ENCODE peak calls at places on chromosomes 7 and 10, in four cellular contexts. L is right atrium auricular region; Z is activated CD4-positive, alpha-beta T cell treated with anti-CD3 and anti-CD28 coated beads, Interleukin-2, amount 10 ng/mL, durations not matched to agents 7 days and 5 days; G is tibial nerve. U is an unnamed sample.

GRCh38 chr10:128879441-128880175 is 587.4 kb upstream of the MGMT start:
- DNase-seq in L (no peak), Z (no peak), G (no peak), U (no peak)

GRCh38 chr7:77797734-77798393 is 370 bp downstream of the TMEM60 start:
- DNase-seq in L (peak; percentile 60), Z (no peak), G (peak; percentile 17), U (peak; percentile 74)

GRCh38 chr10:28554952-28555351 is 22.0 kb downstream of the WAC start:
- DNase-seq in L (no peak), Z (no peak), G (no peak), U (no peak)

GRCh38 chr10:14478639-14479038 is 147.9 kb upstream of the FRMD4A start:
- DNase-seq in L (peak; percentile 72), Z (no peak), G (peak; percentile 72), U (peak; percentile 77)

GRCh38 chr7:102433319-102434038 is at the start of gene ORAI2:
- DNase-seq in L (peak; percentile 64), Z (peak; percentile 85), G (peak; percentile 64), U (peak; percentile 89)

GRCh38 chr7:101558742-101559325 is 70.3 kb downstream of the MYL10 start:
- DNase-seq in L (no peak), Z (no peak), G (no peak), U (peak; percentile 5)

GRCh38 chr10:130623680-130624271 is 487.6 kb downstream of the GLRX3 start:
- DNase-seq in L (peak; percentile 30), Z (no peak), G (no peak), U (no peak)

GRCh38 chr10:17273403-17273802 is 45.4 kb downstream of the VIM start:
- DNase-seq in L (no peak), Z (no peak), G (no peak), U (no peak)

GRCh38 chr10:120336910-120337540 is 120.0 kb upstream of the PLPP4 start:
- DNase-seq in L (no peak), Z (peak; percentile 63), G (peak; percentile 59), U (no peak)

GRCh38 chr7:127708788-127709187 is 56.8 kb downstream of the SND1 start:
- DNase-seq in L (peak; percentile 83), Z (peak; percentile 86), G (peak; percentile 97), U (peak; percentile 89)

GRCh38 chr7:1922870-1923236 is 252.8 kb downstream of the ELFN1 start:
- DNase-seq in L (no peak), Z (no peak), G (no peak), U (no peak)

GRCh38 chr7:65554-65953 is 126.8 kb upstream of the FAM20C start:
- DNase-seq in L (no peak), Z (no peak), G (no peak), U (peak; percentile 62)

GRCh38 chr10:75596930-75597629 is 165.7 kb downstream of the LRMDA start:
- DNase-seq in L (no peak), Z (no peak), G (no peak), U (no peak)

GRCh38 chr7:115146148-115146547 is 224.3 kb downstream of the MDFIC start:
- DNase-seq in L (no peak), Z (no peak), G (no peak), U (no peak)

GRCh38 chr10:16644146-16644545 is 122.5 kb upstream of the C1QL3 start:
- DNase-seq in L (no peak), Z (no peak), G (no peak), U (no peak)

GRCh38 chr10:98432330-98432729 is 14.4 kb downstream of the HPS1 start:
- DNase-seq in L (no peak), Z (no peak), G (no peak), U (no peak)

GRCh38 chr10:12061124-12061523 is 7.6 kb upstream of the DHTKD1 start:
- DNase-seq in L (no peak), Z (no peak), G (no peak), U (no peak)

GRCh38 chr7:131544021-131544420 is 12.4 kb downstream of the PODXL start:
- DNase-seq in L (no peak), Z (no peak), G (no peak), U (no peak)

GRCh38 chr10:87656431-87657072 is 3.1 kb upstream of the PAPSS2 start:
- DNase-seq in L (no peak), Z (peak; percentile 22), G (no peak), U (no peak)

GRCh38 chr10:120285408-120285807 is 171.6 kb upstream of the PLPP4 start:
- DNase-seq in L (no peak), Z (no peak), G (no peak), U (no peak)

GRCh38 chr7:46383605-46384004 is 462.5 kb upstream of the IGFBP3 start:
- DNase-seq in L (no peak), Z (no peak), G (no peak), U (no peak)

GRCh38 chr7:75937958-75938786 is 23.2 kb downstream of the POR start:
- DNase-seq in L (peak; percentile 84), Z (no peak), G (peak; percentile 70), U (peak; percentile 87)

GRCh38 chr7:39607865-39608264 is 15.5 kb upstream of the RALA start:
- DNase-seq in L (no peak), Z (no peak), G (no peak), U (no peak)

GRCh38 chr7:64602086-64602485 is 39.2 kb upstream of the ZNF680 start:
- DNase-seq in L (no peak), Z (no peak), G (no peak), U (no peak)

GRCh38 chr7:24587853-24588252 is 14.6 kb downstream of the PALS2 start:
- DNase-seq in L (no peak), Z (peak; percentile 57), G (no peak), U (no peak)

GRCh38 chr7:75531359-75531821 is 39.3 kb downstream of the SPDYE5 start:
- DNase-seq in L (no peak), Z (no peak), G (no peak), U (no peak)

U was measured in sigmoid colon.